ENCODE peak calls at places on chromosomes 2 and 18, in five cellular contexts. One of them, this sample, is unnamed.

GRCh38 chr2:45469314-45470099 is 141.6 kb downstream of the SRBD1 start:
- DNase-seq in activated CD8-positive, alpha-beta memory T cell treated with anti-CD3 and anti-CD28 coated beads, Interleukin-2, amount 50 U/mL, for 4 hours: no peak
- DNase-seq in activated gamma-delta T cell treated with anti-CD3 and anti-CD28 coated beads, Interleukin-2, amount 50 U/mL, for 16 hours: no peak
- DNase-seq in H54: no peak
- DNase-seq in NCI-H2081 treated with DMSO at 0.1 percent for 48 hours: peak
- DNase-seq in this sample: no peak

GRCh38 chr2:160952462-160952861 is 207.8 kb upstream of the TANK start:
- DNase-seq in NCI-H2081 treated with DMSO at 0.1 percent for 48 hours: no peak
- DNase-seq in H54: no peak
- DNase-seq in activated CD8-positive, alpha-beta memory T cell treated with anti-CD3 and anti-CD28 coated beads, Interleukin-2, amount 50 U/mL, for 4 hours: no peak
- DNase-seq in activated gamma-delta T cell treated with anti-CD3 and anti-CD28 coated beads, Interleukin-2, amount 50 U/mL, for 16 hours: no peak
- DNase-seq in this sample: no peak

GRCh38 chr2:75481041-75481836 is 79.5 kb downstream of the EVA1A start:
- DNase-seq in activated gamma-delta T cell treated with anti-CD3 and anti-CD28 coated beads, Interleukin-2, amount 50 U/mL, for 16 hours: no peak
- DNase-seq in H54: no peak
- DNase-seq in NCI-H2081 treated with DMSO at 0.1 percent for 48 hours: peak
- DNase-seq in activated CD8-positive, alpha-beta memory T cell treated with anti-CD3 and anti-CD28 coated beads, Interleukin-2, amount 50 U/mL, for 4 hours: no peak
- DNase-seq in this sample: peak

GRCh38 chr2:166792808-166793207 is 95.5 kb upstream of the XIRP2 start:
- DNase-seq in activated gamma-delta T cell treated with anti-CD3 and anti-CD28 coated beads, Interleukin-2, amount 50 U/mL, for 16 hours: no peak
- DNase-seq in activated CD8-positive, alpha-beta memory T cell treated with anti-CD3 and anti-CD28 coated beads, Interleukin-2, amount 50 U/mL, for 4 hours: no peak
- DNase-seq in NCI-H2081 treated with DMSO at 0.1 percent for 48 hours: no peak
- DNase-seq in H54: no peak
- DNase-seq in this sample: no peak

GRCh38 chr2:88626171-88627054 is 851 bp downstream of the EIF2AK3 start:
- DNase-seq in activated CD8-positive, alpha-beta memory T cell treated with anti-CD3 and anti-CD28 coated beads, Interleukin-2, amount 50 U/mL, for 4 hours: peak
- DNase-seq in activated gamma-delta T cell treated with anti-CD3 and anti-CD28 coated beads, Interleukin-2, amount 50 U/mL, for 16 hours: peak
- DNase-seq in H54: peak
- DNase-seq in NCI-H2081 treated with DMSO at 0.1 percent for 48 hours: no peak
- DNase-seq in this sample: peak

GRCh38 chr2:157782057-157782845 is 93.9 kb downstream of the ACVR1 start:
- DNase-seq in NCI-H2081 treated with DMSO at 0.1 percent for 48 hours: no peak
- DNase-seq in activated CD8-positive, alpha-beta memory T cell treated with anti-CD3 and anti-CD28 coated beads, Interleukin-2, amount 50 U/mL, for 4 hours: no peak
- DNase-seq in H54: no peak
- DNase-seq in activated gamma-delta T cell treated with anti-CD3 and anti-CD28 coated beads, Interleukin-2, amount 50 U/mL, for 16 hours: no peak
- DNase-seq in this sample: peak

GRCh38 chr2:205775091-205775876 is 93.0 kb downstream of the NRP2 start:
- DNase-seq in H54: no peak
- DNase-seq in activated gamma-delta T cell treated with anti-CD3 and anti-CD28 coated beads, Interleukin-2, amount 50 U/mL, for 16 hours: no peak
- DNase-seq in NCI-H2081 treated with DMSO at 0.1 percent for 48 hours: peak
- DNase-seq in activated CD8-positive, alpha-beta memory T cell treated with anti-CD3 and anti-CD28 coated beads, Interleukin-2, amount 50 U/mL, for 4 hours: no peak
- DNase-seq in this sample: no peak

GRCh38 chr2:128282976-128283810 is 35.5 kb downstream of the HS6ST1 start:
- DNase-seq in activated CD8-positive, alpha-beta memory T cell treated with anti-CD3 and anti-CD28 coated beads, Interleukin-2, amount 50 U/mL, for 4 hours: no peak
- DNase-seq in H54: no peak
- DNase-seq in activated gamma-delta T cell treated with anti-CD3 and anti-CD28 coated beads, Interleukin-2, amount 50 U/mL, for 16 hours: no peak
- DNase-seq in NCI-H2081 treated with DMSO at 0.1 percent for 48 hours: no peak
- DNase-seq in this sample: no peak

GRCh38 chr2:186827426-186827825 is 21.5 kb downstream of the ZSWIM2 start:
- DNase-seq in H54: no peak
- DNase-seq in activated CD8-positive, alpha-beta memory T cell treated with anti-CD3 and anti-CD28 coated beads, Interleukin-2, amount 50 U/mL, for 4 hours: no peak
- DNase-seq in NCI-H2081 treated with DMSO at 0.1 percent for 48 hours: no peak
- DNase-seq in activated gamma-delta T cell treated with anti-CD3 and anti-CD28 coated beads, Interleukin-2, amount 50 U/mL, for 16 hours: no peak
- DNase-seq in this sample: no peak

GRCh38 chr2:219041252-219041651 is at the start of gene CFAP65:
- DNase-seq in NCI-H2081 treated with DMSO at 0.1 percent for 48 hours: no peak
- DNase-seq in activated gamma-delta T cell treated with anti-CD3 and anti-CD28 coated beads, Interleukin-2, amount 50 U/mL, for 16 hours: no peak
- DNase-seq in activated CD8-positive, alpha-beta memory T cell treated with anti-CD3 and anti-CD28 coated beads, Interleukin-2, amount 50 U/mL, for 4 hours: no peak
- DNase-seq in H54: no peak
- DNase-seq in this sample: no peak

GRCh38 chr2:71570511-71570910 is 117.2 kb downstream of the DYSF start:
- DNase-seq in NCI-H2081 treated with DMSO at 0.1 percent for 48 hours: no peak
- DNase-seq in activated CD8-positive, alpha-beta memory T cell treated with anti-CD3 and anti-CD28 coated beads, Interleukin-2, amount 50 U/mL, for 4 hours: no peak
- DNase-seq in activated gamma-delta T cell treated with anti-CD3 and anti-CD28 coated beads, Interleukin-2, amount 50 U/mL, for 16 hours: no peak
- DNase-seq in H54: no peak
- DNase-seq in this sample: no peak

GRCh38 chr18:293557-293956 is 25.7 kb upstream of the THOC1 start:
- DNase-seq in NCI-H2081 treated with DMSO at 0.1 percent for 48 hours: no peak
- DNase-seq in activated CD8-positive, alpha-beta memory T cell treated with anti-CD3 and anti-CD28 coated beads, Interleukin-2, amount 50 U/mL, for 4 hours: no peak
- DNase-seq in H54: no peak
- DNase-seq in activated gamma-delta T cell treated with anti-CD3 and anti-CD28 coated beads, Interleukin-2, amount 50 U/mL, for 16 hours: no peak
- DNase-seq in this sample: no peak

GRCh38 chr18:65983750-65984149 is 232.9 kb downstream of the CDH7 start:
- DNase-seq in NCI-H2081 treated with DMSO at 0.1 percent for 48 hours: no peak
- DNase-seq in H54: no peak
- DNase-seq in activated gamma-delta T cell treated with anti-CD3 and anti-CD28 coated beads, Interleukin-2, amount 50 U/mL, for 16 hours: no peak
- DNase-seq in activated CD8-positive, alpha-beta memory T cell treated with anti-CD3 and anti-CD28 coated beads, Interleukin-2, amount 50 U/mL, for 4 hours: no peak
- DNase-seq in this sample: no peak

GRCh38 chr2:159076233-159076632 is 107.8 kb downstream of the TANC1 start:
- DNase-seq in activated CD8-positive, alpha-beta memory T cell treated with anti-CD3 and anti-CD28 coated beads, Interleukin-2, amount 50 U/mL, for 4 hours: no peak
- DNase-seq in NCI-H2081 treated with DMSO at 0.1 percent for 48 hours: no peak
- DNase-seq in H54: no peak
- DNase-seq in activated gamma-delta T cell treated with anti-CD3 and anti-CD28 coated beads, Interleukin-2, amount 50 U/mL, for 16 hours: no peak
- DNase-seq in this sample: no peak

GRCh38 chr2:181680937-181681811 is 857 bp upstream of the NEUROD1 start:
- DNase-seq in activated gamma-delta T cell treated with anti-CD3 and anti-CD28 coated beads, Interleukin-2, amount 50 U/mL, for 16 hours: no peak
- DNase-seq in H54: no peak
- DNase-seq in activated CD8-positive, alpha-beta memory T cell treated with anti-CD3 and anti-CD28 coated beads, Interleukin-2, amount 50 U/mL, for 4 hours: no peak
- DNase-seq in NCI-H2081 treated with DMSO at 0.1 percent for 48 hours: no peak
- DNase-seq in this sample: no peak

GRCh38 chr2:54161660-54162059 is 46.2 kb downstream of the ACYP2 start:
- DNase-seq in H54: no peak
- DNase-seq in activated CD8-positive, alpha-beta memory T cell treated with anti-CD3 and anti-CD28 coated beads, Interleukin-2, amount 50 U/mL, for 4 hours: no peak
- DNase-seq in NCI-H2081 treated with DMSO at 0.1 percent for 48 hours: no peak
- DNase-seq in activated gamma-delta T cell treated with anti-CD3 and anti-CD28 coated beads, Interleukin-2, amount 50 U/mL, for 16 hours: no peak
- DNase-seq in this sample: no peak

GRCh38 chr18:62281684-62282083 is 43.4 kb upstream of the TNFRSF11A start:
- DNase-seq in activated gamma-delta T cell treated with anti-CD3 and anti-CD28 coated beads, Interleukin-2, amount 50 U/mL, for 16 hours: no peak
- DNase-seq in H54: no peak
- DNase-seq in activated CD8-positive, alpha-beta memory T cell treated with anti-CD3 and anti-CD28 coated beads, Interleukin-2, amount 50 U/mL, for 4 hours: no peak
- DNase-seq in NCI-H2081 treated with DMSO at 0.1 percent for 48 hours: no peak
- DNase-seq in this sample: no peak

GRCh38 chr18:3541549-3542386 is 91.8 kb downstream of the TGIF1 start:
- DNase-seq in NCI-H2081 treated with DMSO at 0.1 percent for 48 hours: no peak
- DNase-seq in activated gamma-delta T cell treated with anti-CD3 and anti-CD28 coated beads, Interleukin-2, amount 50 U/mL, for 16 hours: no peak
- DNase-seq in activated CD8-positive, alpha-beta memory T cell treated with anti-CD3 and anti-CD28 coated beads, Interleukin-2, amount 50 U/mL, for 4 hours: no peak
- DNase-seq in H54: no peak
- DNase-seq in this sample: no peak

GRCh38 chr2:222320441-222321395 is 21.9 kb upstream of the PAX3 start:
- DNase-seq in H54: no peak
- DNase-seq in NCI-H2081 treated with DMSO at 0.1 percent for 48 hours: no peak
- DNase-seq in activated CD8-positive, alpha-beta memory T cell treated with anti-CD3 and anti-CD28 coated beads, Interleukin-2, amount 50 U/mL, for 4 hours: no peak
- DNase-seq in activated gamma-delta T cell treated with anti-CD3 and anti-CD28 coated beads, Interleukin-2, amount 50 U/mL, for 16 hours: no peak
- DNase-seq in this sample: no peak

GRCh38 chr2:174697267-174697666 is 67.0 kb downstream of the CHRNA1 start:
- DNase-seq in H54: peak
- DNase-seq in NCI-H2081 treated with DMSO at 0.1 percent for 48 hours: no peak
- DNase-seq in activated CD8-positive, alpha-beta memory T cell treated with anti-CD3 and anti-CD28 coated beads, Interleukin-2, amount 50 U/mL, for 4 hours: peak
- DNase-seq in activated gamma-delta T cell treated with anti-CD3 and anti-CD28 coated beads, Interleukin-2, amount 50 U/mL, for 16 hours: peak
- DNase-seq in this sample: peak

GRCh38 chr18:2905802-2906521 is 59.2 kb downstream of the EMILIN2 start:
- DNase-seq in H54: no peak
- DNase-seq in activated gamma-delta T cell treated with anti-CD3 and anti-CD28 coated beads, Interleukin-2, amount 50 U/mL, for 16 hours: no peak
- DNase-seq in activated CD8-positive, alpha-beta memory T cell treated with anti-CD3 and anti-CD28 coated beads, Interleukin-2, amount 50 U/mL, for 4 hours: peak
- DNase-seq in NCI-H2081 treated with DMSO at 0.1 percent for 48 hours: no peak
- DNase-seq in this sample: no peak

GRCh38 chr18:79680100-79680879 is 687 bp downstream of the CTDP1 start:
- DNase-seq in activated gamma-delta T cell treated with anti-CD3 and anti-CD28 coated beads, Interleukin-2, amount 50 U/mL, for 16 hours: no peak
- DNase-seq in activated CD8-positive, alpha-beta memory T cell treated with anti-CD3 and anti-CD28 coated beads, Interleukin-2, amount 50 U/mL, for 4 hours: peak
- DNase-seq in NCI-H2081 treated with DMSO at 0.1 percent for 48 hours: no peak
- DNase-seq in H54: peak
- DNase-seq in this sample: peak

GRCh38 chr18:8519102-8519501 is 90.1 kb upstream of the RAB12 start:
- DNase-seq in activated CD8-positive, alpha-beta memory T cell treated with anti-CD3 and anti-CD28 coated beads, Interleukin-2, amount 50 U/mL, for 4 hours: no peak
- DNase-seq in H54: no peak
- DNase-seq in NCI-H2081 treated with DMSO at 0.1 percent for 48 hours: no peak
- DNase-seq in activated gamma-delta T cell treated with anti-CD3 and anti-CD28 coated beads, Interleukin-2, amount 50 U/mL, for 16 hours: no peak
- DNase-seq in this sample: no peak

GRCh38 chr18:79290876-79291275 is 104.9 kb upstream of the NFATC1 start:
- DNase-seq in NCI-H2081 treated with DMSO at 0.1 percent for 48 hours: no peak
- DNase-seq in activated CD8-positive, alpha-beta memory T cell treated with anti-CD3 and anti-CD28 coated beads, Interleukin-2, amount 50 U/mL, for 4 hours: no peak
- DNase-seq in activated gamma-delta T cell treated with anti-CD3 and anti-CD28 coated beads, Interleukin-2, amount 50 U/mL, for 16 hours: no peak
- DNase-seq in H54: no peak
- DNase-seq in this sample: no peak

GRCh38 chr2:66553370-66553769 is 118.4 kb downstream of the MEIS1 start:
- DNase-seq in activated gamma-delta T cell treated with anti-CD3 and anti-CD28 coated beads, Interleukin-2, amount 50 U/mL, for 16 hours: no peak
- DNase-seq in NCI-H2081 treated with DMSO at 0.1 percent for 48 hours: no peak
- DNase-seq in activated CD8-positive, alpha-beta memory T cell treated with anti-CD3 and anti-CD28 coated beads, Interleukin-2, amount 50 U/mL, for 4 hours: no peak
- DNase-seq in H54: no peak
- DNase-seq in this sample: no peak

GRCh38 chr18:36350839-36351474 is 53.4 kb downstream of the FHOD3 start:
- DNase-seq in activated gamma-delta T cell treated with anti-CD3 and anti-CD28 coated beads, Interleukin-2, amount 50 U/mL, for 16 hours: no peak
- DNase-seq in activated CD8-positive, alpha-beta memory T cell treated with anti-CD3 and anti-CD28 coated beads, Interleukin-2, amount 50 U/mL, for 4 hours: no peak
- DNase-seq in NCI-H2081 treated with DMSO at 0.1 percent for 48 hours: no peak
- DNase-seq in H54: no peak
- DNase-seq in this sample: no peak

GRCh38 chr2:119156105-119156890 is 2.3 kb downstream of the C1QL2 start:
- DNase-seq in NCI-H2081 treated with DMSO at 0.1 percent for 48 hours: no peak
- DNase-seq in H54: no peak
- DNase-seq in activated CD8-positive, alpha-beta memory T cell treated with anti-CD3 and anti-CD28 coated beads, Interleukin-2, amount 50 U/mL, for 4 hours: no peak
- DNase-seq in activated gamma-delta T cell treated with anti-CD3 and anti-CD28 coated beads, Interleukin-2, amount 50 U/mL, for 16 hours: no peak
- DNase-seq in this sample: no peak

GRCh38 chr2:198664349-198664748 is 793.4 kb downstream of the SATB2 start:
- DNase-seq in H54: no peak
- DNase-seq in NCI-H2081 treated with DMSO at 0.1 percent for 48 hours: no peak
- DNase-seq in activated CD8-positive, alpha-beta memory T cell treated with anti-CD3 and anti-CD28 coated beads, Interleukin-2, amount 50 U/mL, for 4 hours: no peak
- DNase-seq in activated gamma-delta T cell treated with anti-CD3 and anti-CD28 coated beads, Interleukin-2, amount 50 U/mL, for 16 hours: no peak
- DNase-seq in this sample: no peak

GRCh38 chr2:132562245-132562644 is 107.8 kb downstream of the LYPD1 start:
- DNase-seq in activated gamma-delta T cell treated with anti-CD3 and anti-CD28 coated beads, Interleukin-2, amount 50 U/mL, for 16 hours: no peak
- DNase-seq in H54: no peak
- DNase-seq in activated CD8-positive, alpha-beta memory T cell treated with anti-CD3 and anti-CD28 coated beads, Interleukin-2, amount 50 U/mL, for 4 hours: no peak
- DNase-seq in NCI-H2081 treated with DMSO at 0.1 percent for 48 hours: no peak
- DNase-seq in this sample: no peak

GRCh38 chr18:62327977-62328376 is 2.9 kb downstream of the TNFRSF11A start:
- DNase-seq in activated gamma-delta T cell treated with anti-CD3 and anti-CD28 coated beads, Interleukin-2, amount 50 U/mL, for 16 hours: no peak
- DNase-seq in activated CD8-positive, alpha-beta memory T cell treated with anti-CD3 and anti-CD28 coated beads, Interleukin-2, amount 50 U/mL, for 4 hours: no peak
- DNase-seq in NCI-H2081 treated with DMSO at 0.1 percent for 48 hours: no peak
- DNase-seq in H54: no peak
- DNase-seq in this sample: no peak

GRCh38 chr2:100744589-100744988 is 75.3 kb upstream of the NPAS2 start:
- DNase-seq in NCI-H2081 treated with DMSO at 0.1 percent for 48 hours: no peak
- DNase-seq in H54: no peak
- DNase-seq in activated gamma-delta T cell treated with anti-CD3 and anti-CD28 coated beads, Interleukin-2, amount 50 U/mL, for 16 hours: no peak
- DNase-seq in activated CD8-positive, alpha-beta memory T cell treated with anti-CD3 and anti-CD28 coated beads, Interleukin-2, amount 50 U/mL, for 4 hours: no peak
- DNase-seq in this sample: no peak

GRCh38 chr2:239978381-239978780 is 46.8 kb downstream of the NDUFA10 start:
- DNase-seq in H54: no peak
- DNase-seq in activated CD8-positive, alpha-beta memory T cell treated with anti-CD3 and anti-CD28 coated beads, Interleukin-2, amount 50 U/mL, for 4 hours: no peak
- DNase-seq in NCI-H2081 treated with DMSO at 0.1 percent for 48 hours: no peak
- DNase-seq in activated gamma-delta T cell treated with anti-CD3 and anti-CD28 coated beads, Interleukin-2, amount 50 U/mL, for 16 hours: no peak
- DNase-seq in this sample: no peak

This sample was measured in HTR-8/SVneo.